ENCODE peak calls at places on chromosome 4, in four cellular contexts. K, W, A and F are unnamed samples.

GRCh38 chr4:118086334-118086733 is 52.0 kb downstream of the NDST3 start:
- DNase-seq in W (no peak), A (no peak), K (no peak), F (no peak)

GRCh38 chr4:30920043-30920442 is 199.9 kb downstream of the PCDH7 start:
- DNase-seq in W (no peak), K (no peak), A (no peak), F (no peak)

GRCh38 chr4:101346562-101347266 is 612 bp downstream of the PPP3CA start:
- DNase-seq in K (peak), W (peak), A (peak), F (peak)

GRCh38 chr4:21411086-21411485 is 537.5 kb downstream of the KCNIP4 start:
- DNase-seq in A (no peak), K (no peak), W (no peak), F (no peak)

GRCh38 chr4:40576651-40577480 is 52.8 kb downstream of the RBM47 start:
- DNase-seq in K (peak), A (no peak), W (peak), F (peak)

GRCh38 chr4:2354127-2354526 is 64.3 kb downstream of the ZFYVE28 start:
- DNase-seq in W (no peak), K (peak), A (no peak), F (no peak)

GRCh38 chr4:173217727-173218126 is 49.1 kb downstream of the GALNT7 start:
- DNase-seq in A (no peak), K (no peak), W (no peak), F (no peak)

GRCh38 chr4:8303485-8304281 is 34.1 kb downstream of the HTRA3 start:
- DNase-seq in K (peak), W (no peak), A (no peak), F (no peak)

GRCh38 chr4:80184791-80185756 is 12.2 kb upstream of the PRDM8 start:
- DNase-seq in A (peak), W (peak), K (peak), F (no peak)

GRCh38 chr4:15436515-15436914 is 8.7 kb downstream of the C1QTNF7 start:
- DNase-seq in A (no peak), W (peak), K (no peak), F (no peak)

GRCh38 chr4:183515411-183515810 is 10.6 kb downstream of the ING2 start:
- DNase-seq in W (no peak), K (no peak), A (no peak), F (no peak)

GRCh38 chr4:13856387-13856786 is 228.9 kb upstream of the BOD1L1 start:
- DNase-seq in W (no peak), A (no peak), K (no peak), F (no peak)

GRCh38 chr4:19592391-19592790 is 659.3 kb upstream of the SLIT2 start:
- DNase-seq in W (no peak), K (no peak), A (no peak), F (no peak)

GRCh38 chr4:159443975-159444374 is 341.1 kb downstream of the RAPGEF2 start:
- DNase-seq in A (no peak), K (no peak), W (no peak), F (no peak)

GRCh38 chr4:134610956-134611355 is 409.4 kb upstream of the PABPC4L start:
- DNase-seq in A (no peak), W (no peak), K (no peak), F (no peak)

GRCh38 chr4:101855239-101855638 is 64.7 kb downstream of the BANK1 start:
- DNase-seq in A (no peak), K (no peak), W (no peak), F (no peak)

GRCh38 chr4:1051472-1051871 is 40.0 kb downstream of the FGFRL1 start:
- DNase-seq in A (no peak), K (no peak), W (no peak), F (no peak)

GRCh38 chr4:152172146-152172545 is 363.7 kb downstream of the FBXW7 start:
- DNase-seq in K (no peak), A (no peak), W (no peak), F (no peak)

GRCh38 chr4:99117876-99118693 is 26.0 kb downstream of the ADH4 start:
- DNase-seq in W (no peak), A (no peak), K (no peak), F (no peak)

GRCh38 chr4:38965866-38966265 is 66.3 kb downstream of the TMEM156 start:
- DNase-seq in W (no peak), A (no peak), K (no peak), F (no peak)

GRCh38 chr4:38964942-38965775 is 67.0 kb downstream of the TMEM156 start:
- DNase-seq in A (no peak), K (no peak), W (no peak), F (no peak)

GRCh38 chr4:38968668-38969067 is 63.5 kb downstream of the TMEM156 start:
- DNase-seq in A (no peak), W (no peak), K (no peak), F (no peak)

DNA sequence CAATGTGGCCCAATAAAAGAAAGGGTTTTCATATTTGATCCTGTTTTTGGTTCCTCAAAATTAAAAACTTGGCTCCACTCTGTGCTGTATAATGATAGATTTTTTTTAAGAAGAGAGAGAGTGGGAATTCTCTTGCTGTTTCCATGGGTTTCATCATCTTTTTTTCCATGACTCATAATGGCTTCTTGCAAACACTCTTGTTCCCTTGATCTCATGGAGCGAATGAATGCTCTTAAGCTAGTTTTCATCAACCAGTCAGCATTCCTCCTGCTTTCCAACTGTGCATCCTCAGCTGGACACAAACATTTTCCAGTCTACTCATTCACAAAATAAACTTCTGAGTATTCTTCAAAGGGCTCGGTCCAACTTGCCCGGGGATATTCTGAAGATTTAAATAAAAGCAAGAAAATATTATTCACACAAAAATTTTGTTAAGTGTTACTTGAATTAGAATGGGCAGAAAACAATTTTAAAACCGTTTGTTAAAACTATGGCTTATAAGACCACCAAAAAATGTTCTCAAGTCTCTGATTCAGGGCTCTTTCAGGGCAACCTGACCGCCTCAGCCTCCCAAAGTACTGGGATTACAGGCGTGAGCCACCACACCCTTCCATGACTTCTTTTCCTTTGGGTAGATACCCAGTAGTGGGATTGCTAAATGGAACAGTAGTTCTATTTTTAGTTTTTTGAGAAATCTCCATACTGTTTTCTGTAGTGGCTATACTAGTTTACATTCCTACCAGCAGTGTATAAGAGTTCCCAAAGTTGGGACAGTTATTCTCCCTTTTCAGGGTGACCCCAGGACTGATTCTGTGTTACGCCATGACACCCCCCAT is 64.7 kb downstream of the TMEM156 start:
- DNase-seq in K (no peak), W (no peak), A (no peak), F (no peak)
- TF ChIP-seq EP300 in K (peak), W (no peak), A (no peak), F (peak)

DNA sequence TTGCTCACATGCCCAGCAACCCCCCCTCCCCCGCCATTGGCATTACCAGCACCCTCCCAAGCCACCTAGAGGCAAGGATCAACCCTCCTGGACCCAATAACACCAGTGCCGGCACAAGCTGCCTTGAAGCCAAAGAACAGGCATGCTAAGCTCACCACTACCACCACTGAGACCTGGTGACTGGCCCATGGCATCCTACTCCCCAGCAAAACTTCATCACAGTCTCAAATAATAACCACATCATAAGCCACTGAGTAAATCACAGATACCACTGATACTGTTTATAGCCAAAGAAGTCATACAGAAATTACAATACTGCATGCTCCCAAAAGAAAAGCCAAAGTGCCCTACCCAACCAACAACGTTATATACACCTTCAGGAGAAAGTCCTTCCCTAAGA is 73.6 kb upstream of the RPL34 start:
- DNase-seq in W (no peak), A (no peak), K (no peak), F (no peak)
- TF ChIP-seq EP300 in W (no peak), A (no peak), K (no peak), F (no peak)

GRCh38 chr4:44766453-44766852 is 40.1 kb upstream of the GNPDA2 start:
- DNase-seq in W (no peak), K (no peak), A (no peak), F (no peak)
- TF ChIP-seq EP300 in W (no peak), K (no peak), A (no peak), F (no peak)

GRCh38 chr4:91319869-91320268 is 983.9 kb upstream of the GRID2 start:
- DNase-seq in A (no peak), W (no peak), K (no peak), F (no peak)
- TF ChIP-seq EP300 in A (no peak), W (no peak), K (no peak), F (no peak)

GRCh38 chr4:153223418-153223792 is 19.2 kb downstream of the TRIM2 start:
- DNase-seq in W (no peak), K (no peak), A (no peak), F (no peak)
- TF ChIP-seq EP300 in W (no peak), K (no peak), A (no peak), F (no peak)

DNA sequence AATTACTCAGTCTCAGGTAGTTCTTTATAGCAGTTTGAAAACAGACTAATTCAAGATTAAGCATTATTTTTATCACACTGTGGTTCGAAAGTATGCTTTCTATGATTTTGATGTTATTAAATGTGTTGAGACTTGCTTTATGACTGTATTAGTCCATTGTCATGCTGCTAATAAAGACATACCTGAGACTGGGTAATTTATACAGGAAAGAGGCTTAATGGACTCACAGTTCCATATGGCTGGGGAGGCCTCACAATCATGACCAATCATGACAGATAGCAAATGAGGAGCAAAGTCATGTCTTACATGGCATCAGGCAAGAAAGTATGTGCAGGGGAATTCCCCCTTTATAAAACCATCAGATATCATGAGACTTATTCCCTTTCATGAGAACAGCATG is 44.5 kb upstream of the UGT2A1 start:
- DNase-seq in K (no peak), A (no peak), W (no peak), F (no peak)
- TF ChIP-seq EP300 in K (no peak), A (no peak), W (no peak), F (no peak)

DNA sequence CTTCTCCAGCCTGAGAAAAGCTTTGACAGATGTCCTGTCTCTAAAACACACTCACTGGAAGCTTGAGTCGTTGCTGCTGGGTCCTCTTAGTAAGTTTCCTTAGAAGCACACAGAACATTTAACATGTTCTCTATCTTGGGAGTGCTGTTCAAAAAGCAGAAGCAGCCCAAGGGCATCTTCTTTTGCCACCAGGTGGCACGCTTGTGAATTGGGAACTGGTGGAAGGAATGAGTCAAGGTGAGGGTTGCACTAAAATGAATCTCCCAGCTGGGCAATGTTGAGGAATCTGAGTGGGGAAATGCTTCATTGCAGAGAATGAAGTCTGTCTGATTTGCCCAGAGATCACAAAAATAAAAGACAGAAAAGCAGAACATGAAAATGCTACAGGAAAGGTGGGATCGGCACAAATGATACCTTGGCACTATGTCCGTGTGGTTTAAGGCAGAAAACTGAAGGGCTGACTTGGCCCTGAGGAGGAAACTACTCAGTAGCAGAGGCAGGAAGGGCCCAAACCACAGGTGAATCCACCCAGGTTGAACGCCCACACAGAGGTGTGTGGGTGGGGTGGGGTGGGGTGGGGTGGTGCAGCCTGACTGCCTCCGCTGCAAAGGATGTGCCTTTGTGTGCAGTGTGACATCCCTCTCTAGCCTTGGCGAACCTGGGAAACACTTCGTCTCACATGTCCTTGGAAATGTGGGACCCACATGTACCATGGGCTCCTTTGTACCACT is 26.0 kb downstream of the KIT start:
- DNase-seq in K (no peak), A (no peak), W (no peak), F (no peak)
- TF ChIP-seq EP300 in K (no peak), A (no peak), W (no peak), F (no peak)

GRCh38 chr4:185215261-185215660 is 5.9 kb downstream of the SNX25 start:
- DNase-seq in A (no peak), W (no peak), K (no peak), F (no peak)
- TF ChIP-seq EP300 in A (no peak), W (no peak), K (no peak), F (no peak)

DNA sequence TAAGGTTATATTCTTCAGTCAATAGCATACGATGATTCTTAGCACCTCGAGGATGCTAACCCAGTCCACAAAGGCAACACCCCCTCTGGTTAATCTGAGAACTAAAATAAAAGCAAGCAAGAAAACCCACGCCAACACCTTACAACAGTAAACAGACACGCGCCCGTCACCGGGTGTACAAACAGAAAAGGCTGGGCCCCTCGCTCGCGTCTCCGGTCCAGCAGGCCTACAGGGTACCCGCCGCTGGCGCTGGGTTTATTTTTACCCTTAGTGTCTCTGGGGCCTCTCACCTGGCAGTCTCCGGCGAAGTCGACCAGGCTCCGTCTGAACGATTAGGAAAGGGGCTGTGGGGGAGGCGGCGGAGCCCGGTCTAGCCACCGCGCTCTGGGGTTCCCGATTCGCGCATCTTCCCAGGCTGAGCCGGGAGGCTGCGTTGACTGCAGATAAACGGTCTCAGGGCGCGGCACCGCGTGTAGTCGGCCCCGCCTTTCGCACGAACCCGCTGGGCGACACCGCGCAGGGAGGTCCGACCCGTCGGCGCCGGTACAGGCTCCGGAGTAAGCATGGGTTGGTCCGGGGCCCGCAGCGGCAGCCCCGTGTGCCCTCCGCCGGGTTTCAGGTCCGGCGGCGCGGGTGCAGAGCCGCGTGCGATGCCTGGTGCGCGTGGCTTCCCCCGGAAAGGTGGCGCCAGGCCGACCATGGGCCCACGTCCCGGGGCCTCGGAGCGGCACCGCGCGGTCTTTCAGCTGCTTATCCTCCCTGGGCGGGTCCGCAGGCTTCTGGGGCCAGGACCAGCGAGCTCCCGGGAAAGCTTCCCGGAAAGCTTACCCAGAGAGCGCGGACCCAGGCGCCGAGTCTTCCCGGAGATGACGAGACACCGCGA is at the start of gene SLC9B2:
- DNase-seq in K (peak), W (peak), A (peak), F (peak)
- TF ChIP-seq EP300 in K (no peak), W (no peak), A (no peak), F (no peak)